ENCODE peak calls at places on chromosomes 6 and 20, in nine cellular contexts. K is IMR-90; V is mesenchymal stem cell; Q is CD4-positive, CD25-positive, alpha-beta regulatory T cell; C is A549; U is CD8-positive, alpha-beta T cell; I is ovary; Z is adrenal gland; Y is H9. G is an unnamed sample.

GRCh38 chr6:46521464-46521971 is 30.3 kb upstream of the RCAN2 start:
- DNase-seq in V (peak), I (no peak), U (no peak), K (peak), Z (no peak), Y (no peak), Q (no peak), C (no peak), G (no peak)

GRCh38 chr6:149271348-149272340 is 45.9 kb upstream of the TAB2 start:
- DNase-seq in U (peak), V (peak), Y (no peak), K (no peak), Q (peak), C (no peak), Z (peak), I (no peak), G (no peak)

GRCh38 chr20:6044102-6044501 is 9.8 kb downstream of the LRRN4 start:
- DNase-seq in I (no peak), V (no peak), K (no peak), C (no peak), Q (no peak), U (no peak), Z (no peak), Y (peak), G (no peak)

GRCh38 chr6:53432318-53433161 is 83.8 kb upstream of the ELOVL5 start:
- DNase-seq in Z (peak), I (no peak), Q (no peak), V (peak), K (peak), Y (no peak), C (no peak), U (no peak), G (no peak)

GRCh38 chr20:815226-815625 is 18.3 kb upstream of the FAM110A start:
- DNase-seq in V (no peak), Q (no peak), Z (no peak), U (no peak), C (no peak), K (no peak), I (no peak), Y (no peak), G (no peak)

GRCh38 chr20:13220857-13221297 is at the start of gene ISM1:
- DNase-seq in V (peak), Y (peak), Z (no peak), K (no peak), U (peak), Q (peak), C (peak), I (no peak), G (no peak)

GRCh38 chr6:149769676-149770075 is 20.1 kb downstream of the PCMT1 start:
- DNase-seq in V (no peak), Z (no peak), Y (no peak), I (no peak), K (no peak), Q (no peak), U (no peak), C (no peak), G (no peak)

GRCh38 chr6:165767228-165767627 is 104.2 kb upstream of the PDE10A start:
- DNase-seq in U (no peak), Y (no peak), I (no peak), Z (no peak), C (no peak), V (no peak), K (no peak), Q (no peak), G (peak)

GRCh38 chr20:10861086-10861485 is 187.3 kb upstream of the JAG1 start:
- DNase-seq in Y (no peak), V (no peak), K (peak), I (no peak), U (no peak), Q (no peak), C (no peak), Z (no peak), G (no peak)

GRCh38 chr6:107185570-107185969 is 70.3 kb upstream of the BEND3 start:
- DNase-seq in Q (no peak), C (no peak), I (peak), K (peak), U (no peak), V (peak), Y (peak), Z (peak), G (peak)

GRCh38 chr20:61728786-61729365 is 336.8 kb downstream of the TAF4 start:
- DNase-seq in Y (no peak), C (no peak), Z (no peak), V (no peak), K (no peak), U (no peak), I (no peak), Q (no peak), G (no peak)

GRCh38 chr6:138815797-138816528 is 20.1 kb downstream of the ECT2L start:
- DNase-seq in Z (no peak), U (no peak), V (peak), Y (no peak), K (peak), C (peak), I (no peak), Q (no peak), G (no peak)

GRCh38 chr6:20455175-20456075 is 53.7 kb downstream of the E2F3 start:
- DNase-seq in U (no peak), Z (no peak), C (no peak), K (peak), I (no peak), V (peak), Q (no peak), Y (no peak), G (no peak)

GRCh38 chr20:12051206-12052163 is 133.8 kb downstream of the BTBD3 start:
- DNase-seq in Z (no peak), I (no peak), U (no peak), Y (no peak), V (no peak), C (no peak), K (no peak), Q (no peak), G (no peak)

GRCh38 chr6:130132286-130132701 is 90.5 kb downstream of the SAMD3 start:
- DNase-seq in Q (peak), U (peak), C (no peak), K (no peak), Z (no peak), I (no peak), V (no peak), Y (no peak), G (no peak)

GRCh38 chr6:27865952-27866369 is 46.2 kb downstream of the OR2B2 start:
- DNase-seq in I (no peak), C (no peak), V (no peak), Y (peak), Q (peak), Z (no peak), K (no peak), U (peak), G (no peak)

GRCh38 chr6:125701354-125701668 is 48.1 kb upstream of the HEY2 start:
- DNase-seq in V (no peak), U (no peak), C (no peak), K (no peak), Z (no peak), Q (no peak), Y (no peak), I (no peak), G (no peak)

GRCh38 chr20:63351811-63352591 is 9.1 kb downstream of the CHRNA4 start:
- DNase-seq in Z (no peak), Y (peak), K (no peak), Q (no peak), C (no peak), U (no peak), I (peak), V (no peak), G (no peak)

GRCh38 chr6:52877168-52877567 is 32.3 kb downstream of the GSTA3 start:
- DNase-seq in U (no peak), Z (no peak), Q (no peak), K (peak), I (no peak), Y (no peak), V (peak), C (no peak), G (no peak)

GRCh38 chr6:153957409-153957808 is 81.6 kb upstream of the OPRM1 start:
- DNase-seq in C (no peak), V (no peak), Y (no peak), Q (no peak), U (no peak), Z (no peak), I (no peak), K (no peak), G (no peak)
- H3K27ac ChIP-seq in C (no peak), V (no peak), Y (no peak), Q (no peak), U (no peak), Z (no peak), I (no peak), K (no peak), G (no peak)

DNA sequence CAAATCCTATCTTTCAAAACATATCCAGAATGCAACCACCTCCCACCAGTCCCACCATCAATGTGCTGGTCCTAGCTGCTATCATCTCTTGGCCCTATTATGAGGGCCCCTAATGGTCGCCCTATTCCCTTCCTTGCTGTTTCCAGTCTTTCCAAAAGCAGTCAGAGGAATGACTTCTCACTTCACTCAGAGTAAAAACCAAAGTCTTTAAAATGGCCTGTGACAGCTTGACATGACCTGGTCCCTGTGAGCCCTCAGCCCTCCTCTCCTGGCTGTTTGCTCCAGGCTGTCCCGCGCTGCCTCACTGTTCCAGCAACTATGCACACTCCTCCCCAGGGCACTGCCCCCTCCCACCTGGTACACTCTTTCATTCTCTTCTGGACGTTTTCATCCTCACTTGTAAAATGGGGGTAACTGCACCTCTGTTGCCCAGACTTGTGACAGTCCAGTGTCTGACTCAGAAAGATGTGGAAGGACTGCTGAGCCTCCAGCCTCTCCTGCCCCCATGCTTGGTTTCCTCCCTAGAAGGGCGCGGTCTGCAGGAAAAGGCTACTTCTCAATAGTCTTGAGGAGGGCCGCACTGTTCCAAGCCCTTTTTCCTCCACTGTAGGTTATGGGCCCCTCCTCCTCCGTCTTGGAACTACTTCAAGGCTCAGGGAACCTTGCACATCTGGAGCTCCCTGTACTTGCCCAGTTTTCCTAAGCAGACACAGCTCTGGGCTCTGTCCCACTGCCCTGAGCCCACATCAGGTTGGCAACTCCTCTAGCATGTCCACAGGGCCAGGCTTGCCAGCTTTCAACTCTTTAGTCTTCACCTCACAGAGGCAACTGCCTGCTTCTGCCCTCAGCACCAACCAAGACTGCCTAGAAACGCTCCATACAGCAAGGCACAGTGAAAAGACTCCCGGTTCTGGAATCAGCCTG is 64.7 kb downstream of the MYH7B start:
- DNase-seq in K (no peak), Y (no peak), V (no peak), Q (no peak), Z (no peak), I (no peak), U (no peak), C (no peak), G (no peak)
- H3K27ac ChIP-seq in K (no peak), Y (no peak), V (no peak), Q (no peak), Z (no peak), I (no peak), U (no peak), C (no peak), G (no peak)

GRCh38 chr6:3370361-3371221 is 86.3 kb downstream of the SLC22A23 start:
- DNase-seq in Q (no peak), Y (no peak), V (no peak), U (no peak), I (no peak), C (no peak), K (no peak), Z (no peak), G (no peak)
- H3K27ac ChIP-seq in Q (peak), Y (no peak), V (no peak), U (peak), I (no peak), C (no peak), K (no peak), Z (no peak), G (no peak)

DNA sequence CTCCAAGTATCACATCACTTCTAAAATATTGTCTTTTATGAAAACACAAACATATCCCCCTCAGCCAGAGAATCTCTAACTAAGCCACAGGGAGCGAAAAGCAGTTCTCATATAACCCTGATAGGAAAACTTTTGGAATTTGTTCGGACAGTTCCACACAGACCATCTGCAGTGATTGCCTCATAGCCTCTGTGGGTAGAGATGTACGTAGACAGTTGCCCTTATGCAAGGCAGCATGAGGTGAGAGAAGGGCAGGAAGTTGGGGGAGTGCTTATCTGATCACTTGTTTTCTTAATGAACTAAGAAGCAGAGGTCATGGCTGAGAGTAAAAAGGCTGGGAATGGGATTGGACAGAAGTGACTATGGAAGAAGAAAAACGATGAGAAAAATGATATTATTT is 39.6 kb downstream of the SLC23A2 start:
- DNase-seq in V (peak), Q (peak), K (peak), Y (no peak), I (no peak), Z (peak), C (no peak), U (peak), G (no peak)
- H3K27ac ChIP-seq in V (peak), Q (peak), K (no peak), Y (no peak), I (peak), Z (peak), C (peak), U (peak), G (no peak)

DNA sequence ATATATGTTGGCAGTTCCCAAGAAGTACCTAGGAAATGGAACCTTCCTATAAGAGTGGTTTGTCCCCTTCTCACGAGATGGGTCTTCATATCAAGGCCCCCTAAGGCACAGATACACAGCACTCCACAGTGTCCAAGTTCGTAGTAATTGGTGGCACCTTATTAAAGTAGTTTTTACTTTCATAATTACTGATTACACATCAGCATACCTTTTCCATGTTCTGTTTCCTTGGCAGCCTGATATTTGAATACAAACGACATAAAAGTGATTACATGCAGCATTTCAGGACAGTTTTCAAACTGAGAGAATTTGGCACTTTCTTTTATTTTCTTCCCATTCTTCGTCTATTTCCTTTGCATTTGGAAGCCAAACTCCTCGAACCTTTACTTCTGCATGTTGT is 139.6 kb downstream of the MTHFD1L start:
- DNase-seq in C (no peak), U (no peak), Q (no peak), V (no peak), Y (no peak), K (no peak), I (no peak), Z (no peak), G (no peak)
- H3K27ac ChIP-seq in C (peak), U (no peak), Q (no peak), V (peak), Y (no peak), K (peak), I (peak), Z (no peak), G (no peak)